ENCODE peak calls at places on chromosomes 7 and 10, in five cellular contexts. V, I, S, U and R are unnamed samples.

GRCh38 chr7:3682028-3682712 is 381.1 kb downstream of the SDK1 start:
- DNase-seq in V (peak), I (no peak), S (no peak), U (no peak), R (no peak)

GRCh38 chr7:115008465-115009114 is 86.7 kb downstream of the MDFIC start:
- DNase-seq in V (no peak), I (no peak), S (no peak), U (peak), R (no peak)

GRCh38 chr7:152894295-152895170 is 135.0 kb downstream of the ACTR3B start:
- DNase-seq in V (peak), I (no peak), S (no peak), U (no peak), R (no peak)

GRCh38 chr10:29132821-29133156 is 156.1 kb upstream of the LYZL1 start:
- DNase-seq in V (no peak), I (no peak), S (no peak), U (no peak), R (no peak)

GRCh38 chr7:149179241-149179640 is 16.1 kb upstream of the ZNF282 start:
- DNase-seq in V (no peak), I (no peak), S (no peak), U (no peak), R (no peak)

GRCh38 chr7:11950281-11950680 is 118.3 kb upstream of the THSD7A start:
- DNase-seq in V (no peak), I (no peak), S (no peak), U (no peak), R (no peak)

GRCh38 chr7:83629117-83629880 is 19.6 kb downstream of the SEMA3E start:
- DNase-seq in V (no peak), I (no peak), S (no peak), U (no peak), R (no peak)

GRCh38 chr7:128739990-128740682 is 977 bp downstream of the CALU start:
- DNase-seq in V (no peak), I (no peak), S (no peak), U (no peak), R (no peak)

GRCh38 chr10:106189254-106189653 is 975.3 kb downstream of the SORCS1 start:
- DNase-seq in V (peak), I (no peak), S (peak), U (no peak), R (no peak)

GRCh38 chr10:51244739-51245138 is 170.5 kb downstream of the PRKG1 start:
- DNase-seq in V (no peak), I (no peak), S (no peak), U (no peak), R (no peak)

GRCh38 chr10:131743190-131744151 is 157.3 kb upstream of the PPP2R2D start:
- DNase-seq in V (no peak), I (no peak), S (no peak), U (no peak), R (no peak)

GRCh38 chr7:123682690-123683089 is 27.0 kb downstream of the LMOD2 start:
- DNase-seq in V (peak), I (peak), S (no peak), U (peak), R (no peak)

GRCh38 chr10:14185501-14186045 is 145.2 kb downstream of the FRMD4A start:
- DNase-seq in V (peak), I (no peak), S (peak), U (peak), R (no peak)

GRCh38 chr7:122380993-122381392 is 76.4 kb upstream of the FEZF1 start:
- DNase-seq in V (no peak), I (no peak), S (no peak), U (no peak), R (no peak)

GRCh38 chr10:87844837-87845623 is 18.3 kb downstream of the KLLN start:
- DNase-seq in V (peak), I (no peak), S (no peak), U (no peak), R (no peak)

GRCh38 chr10:114541081-114541833 is 116.8 kb downstream of the ABLIM1 start:
- DNase-seq in V (no peak), I (peak), S (no peak), U (peak), R (no peak)

GRCh38 chr10:119398996-119399395 is 143.5 kb downstream of the RGS10 start:
- DNase-seq in V (no peak), I (no peak), S (no peak), U (no peak), R (no peak)

GRCh38 chr7:33645096-33645495 is 260.2 kb upstream of the BMPER start:
- DNase-seq in V (no peak), I (no peak), S (no peak), U (no peak), R (no peak)

GRCh38 chr10:61628875-61629513 is 33.7 kb upstream of the CABCOCO1 start:
- DNase-seq in V (peak), I (no peak), S (no peak), U (no peak), R (no peak)

GRCh38 chr10:102347236-102347828 is 48.2 kb upstream of the NFKB2 start:
- DNase-seq in V (peak), I (no peak), S (peak), U (no peak), R (no peak)

GRCh38 chr7:47741984-47742383 is 160.1 kb upstream of the TNS3 start:
- DNase-seq in V (no peak), I (no peak), S (no peak), U (no peak), R (no peak)

GRCh38 chr7:94588090-94588489 is 67.8 kb downstream of the SGCE start:
- DNase-seq in V (no peak), I (no peak), S (no peak), U (no peak), R (no peak)

GRCh38 chr7:24141876-24142509 is 142.0 kb upstream of the NPY start:
- DNase-seq in V (no peak), I (no peak), S (no peak), U (no peak), R (no peak)

GRCh38 chr7:45067582-45067981 is 21.2 kb downstream of the NACAD start:
- DNase-seq in V (no peak), I (no peak), S (no peak), U (no peak), R (no peak)

GRCh38 chr7:69263550-69263949 is 334.7 kb upstream of the AUTS2 start:
- DNase-seq in V (no peak), I (no peak), S (no peak), U (no peak), R (no peak)

GRCh38 chr10:43197834-43198681 is 59.8 kb downstream of the CSGALNACT2 start:
- DNase-seq in V (peak), I (no peak), S (no peak), U (no peak), R (no peak)

GRCh38 chr10:98619446-98619845 is 172.7 kb upstream of the HPS1 start:
- DNase-seq in V (no peak), I (no peak), S (no peak), U (no peak), R (no peak)

GRCh38 chr10:78494179-78494578 is 460.5 kb downstream of the RPS24 start:
- DNase-seq in V (no peak), I (no peak), S (no peak), U (no peak), R (no peak)

GRCh38 chr10:28294169-28294532 is 8.7 kb downstream of the MPP7 start:
- DNase-seq in V (no peak), I (no peak), S (no peak), U (no peak), R (no peak)

GRCh38 chr10:132700168-132701098 is 85.5 kb downstream of the NKX6-2 start:
- DNase-seq in V (no peak), I (no peak), S (no peak), U (no peak), R (no peak)

GRCh38 chr7:15049157-15049556 is 146.6 kb upstream of the DGKB start:
- DNase-seq in V (no peak), I (no peak), S (no peak), U (no peak), R (no peak)

GRCh38 chr7:105306160-105306784 is 82.4 kb downstream of the SRPK2 start:
- DNase-seq in V (no peak), I (peak), S (no peak), U (peak), R (no peak)

GRCh38 chr10:115092555-115093285 is 445 bp upstream of the ATRNL1 start:
- DNase-seq in V (no peak), I (no peak), S (no peak), U (peak), R (peak)

GRCh38 chr10:74960670-74961069 is 134.3 kb downstream of the KAT6B start:
- DNase-seq in V (no peak), I (no peak), S (no peak), U (no peak), R (no peak)

GRCh38 chr10:52322323-52322722 is 8.2 kb downstream of the DKK1 start:
- DNase-seq in V (no peak), I (no peak), S (no peak), U (no peak), R (no peak)

GRCh38 chr7:140738280-140738679 is 41.8 kb downstream of the NDUFB2 start:
- DNase-seq in V (no peak), I (no peak), S (no peak), U (no peak), R (no peak)

DNA sequence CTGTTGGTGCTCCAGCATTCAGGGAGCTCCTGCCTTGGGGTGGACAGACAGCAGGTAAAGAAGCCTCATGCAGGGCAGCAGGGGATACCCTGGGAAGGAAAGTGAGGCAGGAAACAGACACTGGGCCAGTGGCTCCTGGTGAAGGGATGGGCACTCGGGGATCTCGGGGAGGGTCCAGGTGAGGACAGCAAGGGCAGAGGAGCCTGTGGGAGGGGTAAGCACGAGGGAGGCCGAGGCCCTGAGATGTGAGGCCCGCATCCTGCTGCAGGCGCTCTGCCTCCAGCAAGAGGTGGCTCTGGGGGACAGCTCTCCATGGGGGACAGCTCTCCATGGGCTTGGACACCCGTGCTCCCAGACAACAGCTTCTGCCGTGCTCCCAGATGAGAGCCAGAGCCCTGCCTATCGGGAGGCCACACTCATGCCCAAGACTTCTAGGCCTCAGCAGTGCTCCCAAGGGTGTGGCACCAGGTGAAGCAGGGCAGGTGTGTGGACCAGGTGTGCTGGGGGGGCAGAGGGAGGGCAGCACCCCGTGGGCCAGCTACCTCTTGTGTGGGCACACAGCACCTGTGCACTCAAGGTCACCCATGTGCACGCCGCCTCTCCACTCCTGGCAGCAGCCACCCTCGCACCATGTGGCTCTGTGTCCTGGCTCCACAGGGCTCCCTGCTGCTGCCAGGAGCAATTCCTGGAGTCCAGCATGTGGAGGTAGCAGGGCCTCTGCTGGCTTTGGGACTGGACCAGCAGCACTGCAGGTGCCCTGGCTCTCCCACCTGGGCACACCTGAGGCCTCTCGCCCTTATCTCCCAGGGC is 93.6 kb upstream of the INSIG1 start:
- DNase-seq in V (no peak), I (no peak), S (no peak), U (no peak), R (no peak)
- H3K27ac ChIP-seq in V (no peak), I (peak), S (no peak), U (peak), R (peak)

DNA sequence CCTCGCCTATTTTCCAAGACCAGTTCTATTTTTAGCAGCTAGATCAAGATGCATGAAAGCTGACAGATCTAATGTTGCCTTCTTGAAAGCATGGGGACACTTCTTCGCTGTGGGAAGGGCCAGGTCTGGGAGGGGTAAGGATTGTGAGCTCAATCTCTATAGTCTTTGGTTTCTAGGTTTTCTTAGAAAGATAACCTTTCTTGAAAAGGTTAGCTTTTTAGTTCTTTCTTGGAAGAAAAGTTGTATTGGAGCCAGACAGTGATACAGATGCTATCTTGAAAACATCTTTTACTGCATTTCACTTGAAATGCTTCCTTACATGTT is 33.3 kb downstream of the CELF2 start:
- DNase-seq in V (no peak), I (no peak), S (no peak), U (no peak), R (no peak)
- H3K27ac ChIP-seq in V (no peak), I (no peak), S (no peak), U (no peak), R (peak)

DNA sequence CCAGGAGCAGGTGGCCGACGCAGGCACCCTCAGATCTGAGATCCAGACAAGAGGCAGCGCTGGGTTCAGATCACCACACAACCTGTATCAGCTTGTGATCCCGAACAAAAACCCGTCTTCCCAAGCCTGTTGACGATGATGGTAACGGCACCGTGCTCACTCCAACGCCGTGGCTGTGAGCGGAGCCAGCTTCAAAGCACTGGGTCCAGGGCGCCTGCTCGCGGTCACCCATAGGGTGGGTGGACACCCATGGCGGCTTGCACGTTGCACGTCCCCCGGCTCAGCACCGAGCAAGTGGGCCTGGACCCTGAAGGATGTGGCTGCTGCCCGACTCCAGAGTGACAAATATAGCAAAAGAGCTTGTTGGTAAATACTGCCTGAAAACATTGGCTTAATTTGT is 40.9 kb downstream of the FOXK1 start:
- DNase-seq in V (no peak), I (no peak), S (no peak), U (no peak), R (no peak)
- H3K27ac ChIP-seq in V (no peak), I (no peak), S (no peak), U (no peak), R (peak)

GRCh38 chr10:6737080-6737641 is 157.1 kb upstream of the PRKCQ start:
- DNase-seq in V (no peak), I (no peak), S (peak), U (no peak), R (no peak)
- H3K27ac ChIP-seq in V (no peak), I (no peak), S (no peak), U (no peak), R (no peak)

GRCh38 chr7:92717601-92717981 is 118.8 kb downstream of the CDK6 start:
- DNase-seq in V (no peak), I (no peak), S (no peak), U (no peak), R (no peak)
- H3K27ac ChIP-seq in V (no peak), I (no peak), S (no peak), U (peak), R (peak)

GRCh38 chr7:43612128-43612527 is 29.2 kb downstream of the STK17A start:
- DNase-seq in V (no peak), I (no peak), S (no peak), U (no peak), R (no peak)
- H3K27ac ChIP-seq in V (no peak), I (peak), S (no peak), U (peak), R (no peak)

DNA sequence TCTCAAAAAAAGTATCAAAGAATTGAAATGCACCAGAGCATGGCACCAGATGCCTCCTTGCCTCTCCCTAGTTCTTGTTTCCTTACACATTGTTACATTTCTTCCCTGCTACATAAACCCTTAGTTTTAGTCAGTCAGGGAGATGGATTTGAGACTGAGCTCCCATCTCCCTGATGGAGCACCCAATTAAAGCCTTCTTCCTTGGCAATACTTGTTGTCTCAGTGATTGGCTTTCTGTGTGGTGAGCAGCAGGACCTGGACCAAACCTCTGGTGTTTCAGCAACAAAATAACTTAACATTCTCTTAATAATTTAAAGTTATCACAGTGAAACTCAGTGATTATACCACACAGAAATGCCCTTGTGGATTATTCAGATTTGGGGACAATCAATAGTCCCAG is 26.9 kb downstream of the PPP1R3C start:
- DNase-seq in V (no peak), I (no peak), S (no peak), U (no peak), R (no peak)
- H3K27ac ChIP-seq in V (no peak), I (no peak), S (no peak), U (no peak), R (no peak)

DNA sequence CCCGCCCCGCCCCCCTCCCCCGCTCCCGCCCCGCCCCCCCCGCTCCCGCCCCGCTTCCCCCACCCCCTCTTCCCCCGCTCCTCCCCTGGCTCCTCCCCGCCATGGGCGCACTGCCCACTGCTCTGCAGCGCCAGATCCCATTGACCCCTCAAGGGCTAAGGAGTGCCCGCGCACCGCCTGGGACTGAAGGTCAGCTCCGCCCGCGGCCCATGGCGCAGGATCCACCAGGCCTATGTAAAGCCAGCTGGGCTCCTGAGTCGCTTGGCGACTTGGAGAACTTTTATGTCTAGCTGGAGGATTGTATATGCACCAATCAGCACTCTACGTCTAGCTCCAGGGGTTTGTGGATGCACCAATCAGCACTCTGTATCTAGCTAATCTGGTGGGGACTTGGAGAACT is 16.2 kb upstream of the ACBD5 start:
- DNase-seq in V (no peak), I (no peak), S (no peak), U (no peak), R (no peak)
- H3K27ac ChIP-seq in V (no peak), I (no peak), S (no peak), U (no peak), R (no peak)

GRCh38 chr10:124286621-124287020 is 132.1 kb downstream of the OAT start:
- DNase-seq in V (no peak), I (no peak), S (no peak), U (no peak), R (no peak)
- H3K27ac ChIP-seq in V (no peak), I (no peak), S (no peak), U (no peak), R (no peak)